ENCODE peak calls at places on chromosomes 5 and 9, in eight cellular contexts. F is psoas muscle, N is stomach, V is lower lobe of right lung, Y is GM06990, K is brain microvascular endothelial cell, D is dorsolateral prefrontal cortex, S is upper lobe of right lung. B is an unnamed sample.

GRCh38 chr5:71830626-71831539 is 111.8 kb downstream of the CARTPT start:
- DNase-seq in K (peak; percentile 93), V (peak; percentile 59), Y (no peak), D (peak; percentile 33), S (peak; percentile 72), F (peak; percentile 83), N (peak; percentile 69), B (no peak)

GRCh38 chr5:7873216-7873615 is 4.3 kb downstream of the MTRR start:
- DNase-seq in F (no peak), S (no peak), Y (no peak), V (no peak), K (no peak), N (no peak), D (no peak), B (no peak)

GRCh38 chr9:87405677-87406544 is 91.8 kb upstream of the DAPK1 start:
- DNase-seq in D (no peak), N (no peak), Y (no peak), F (no peak), S (no peak), V (peak; percentile 53), K (no peak), B (no peak)

GRCh38 chr5:127878174-127878750 is 175.1 kb downstream of the CCDC192 start:
- DNase-seq in Y (no peak), D (no peak), S (peak; percentile 62), N (peak; percentile 76), V (no peak), K (peak; percentile 53), F (peak; percentile 35), B (no peak)

GRCh38 chr9:132798817-132799790 is 79.0 kb downstream of the AK8 start:
- DNase-seq in F (no peak), N (peak; percentile 68), K (no peak), D (no peak), S (peak; percentile 81), Y (no peak), V (peak; percentile 72), B (no peak)

GRCh38 chr9:112184946-112185345 is 9.8 kb upstream of the SUSD1 start:
- DNase-seq in D (no peak), V (no peak), S (no peak), N (no peak), F (no peak), Y (no peak), K (no peak), B (no peak)

GRCh38 chr9:88184986-88185385 is 46.7 kb upstream of the SPATA31C2 start:
- DNase-seq in F (no peak), V (no peak), D (no peak), Y (no peak), K (no peak), S (no peak), N (no peak), B (no peak)

GRCh38 chr5:157476699-157477408 is 16.8 kb downstream of the NIPAL4 start:
- DNase-seq in F (no peak), D (no peak), N (peak; percentile 43), S (no peak), K (peak; percentile 73), Y (no peak), V (no peak), B (peak; percentile 44)

GRCh38 chr5:116990010-116990409 is 415.4 kb upstream of the SEMA6A start:
- DNase-seq in F (no peak), N (no peak), K (no peak), S (no peak), Y (no peak), D (no peak), V (no peak), B (no peak)

GRCh38 chr9:5800969-5801738 is 31.8 kb downstream of the ERMP1 start:
- DNase-seq in K (no peak), V (no peak), F (no peak), D (no peak), Y (no peak), S (no peak), N (no peak), B (peak; percentile 39)

GRCh38 chr5:96893342-96893741 is 17.0 kb downstream of the ERAP2 start:
- DNase-seq in Y (no peak), N (no peak), S (no peak), K (peak; percentile 88), D (no peak), V (no peak), F (no peak), B (peak; percentile 78)

GRCh38 chr9:2686884-2687283 is 30.4 kb upstream of the KCNV2 start:
- DNase-seq in S (no peak), F (no peak), K (no peak), V (no peak), D (no peak), N (no peak), Y (no peak), B (no peak)

GRCh38 chr9:110399983-110400382 is 62.3 kb upstream of the TXNDC8 start:
- DNase-seq in S (no peak), K (no peak), D (no peak), F (no peak), N (no peak), V (no peak), Y (no peak), B (no peak)

GRCh38 chr9:123401879-123402513 is 46.0 kb downstream of the CRB2 start:
- DNase-seq in D (no peak), Y (no peak), V (no peak), S (no peak), K (peak; percentile 40), F (no peak), N (no peak), B (peak; percentile 14)

GRCh38 chr9:34386656-34387055 is 10.0 kb upstream of the MYORG start:
- DNase-seq in S (no peak), V (no peak), F (no peak), Y (no peak), K (no peak), N (no peak), D (no peak), B (no peak)

GRCh38 chr5:91491229-91491628 is 108.1 kb upstream of the ARRDC3 start:
- DNase-seq in Y (no peak), F (no peak), V (no peak), D (no peak), S (no peak), N (no peak), K (no peak), B (no peak)

GRCh38 chr9:92769276-92769675 is 4.6 kb upstream of the BICD2 start:
- DNase-seq in K (no peak), D (no peak), V (no peak), N (no peak), F (no peak), S (no peak), Y (no peak), B (no peak)

GRCh38 chr9:137406876-137407589 is 15.9 kb downstream of the EXD3 start:
- DNase-seq in V (peak; percentile 73), N (peak; percentile 79), K (peak; percentile 46), S (peak; percentile 85), D (peak; percentile 48), F (peak; percentile 81), Y (peak; percentile 70), B (no peak)

GRCh38 chr5:124194282-124194681 is 552.2 kb downstream of the ZNF608 start:
- DNase-seq in V (no peak), Y (no peak), S (no peak), F (no peak), N (no peak), K (no peak), D (no peak), B (no peak)

GRCh38 chr5:107466233-107466769 is 204.4 kb downstream of the EFNA5 start:
- DNase-seq in K (peak; percentile 92), Y (no peak), F (no peak), N (no peak), S (no peak), D (no peak), V (no peak), B (peak; percentile 99)

GRCh38 chr9:105114956-105115728 is 129.3 kb upstream of the SLC44A1 start:
- DNase-seq in N (peak; percentile 42), D (no peak), V (peak; percentile 72), K (peak; percentile 28), F (peak; percentile 66), Y (no peak), S (peak; percentile 67), B (no peak)

GRCh38 chr9:136856541-136857141 is 4.5 kb downstream of the MAMDC4 start:
- DNase-seq in V (no peak), Y (peak; percentile 8), K (no peak), F (peak; percentile 52), D (no peak), S (no peak), N (peak; percentile 25), B (no peak)

GRCh38 chr5:17169507-17169906 is 47.9 kb upstream of the BASP1 start:
- DNase-seq in V (no peak), N (no peak), K (no peak), F (no peak), S (no peak), D (no peak), Y (no peak), B (no peak)

DNA sequence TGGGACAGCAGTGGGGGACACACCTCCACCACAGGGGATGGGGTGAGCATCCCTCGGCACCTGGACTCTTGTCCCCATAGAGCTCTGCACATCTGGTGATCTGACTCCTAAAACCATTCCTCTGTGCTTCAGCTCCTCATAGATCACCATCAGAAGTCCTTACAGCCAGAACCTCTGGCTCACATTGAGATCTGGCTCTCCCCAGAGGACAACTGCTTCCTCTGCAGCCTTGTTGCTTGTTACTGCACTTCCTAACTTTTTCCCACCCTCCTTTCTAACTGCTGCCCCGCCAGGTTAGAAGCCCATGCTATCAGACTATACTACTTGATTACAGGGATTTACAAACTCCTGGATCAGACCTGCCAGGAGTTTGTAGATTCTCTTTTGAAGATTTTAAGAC is 64.5 kb downstream of the ARSB start:
- DNase-seq in N (no peak), K (peak; percentile 50), V (no peak), Y (no peak), D (no peak), F (no peak), S (no peak), B (no peak)
- TF ChIP-seq CTCF in N (peak; percentile 3), K (peak; percentile 64), V (no peak), Y (no peak), D (peak; percentile 28), F (peak; percentile 18), S (peak; percentile 11), B (peak; percentile 12)

GRCh38 chr5:77629553-77630245 is 8.8 kb downstream of the OTP start:
- DNase-seq in F (no peak), N (no peak), V (no peak), Y (no peak), S (no peak), K (no peak), D (no peak), B (no peak)
- H3K27me3 ChIP-seq in F (peaks cover 37% of the 10 kb centered on the region), N (peaks cover 46% of the 10 kb centered on the region), V (peaks cover 98% of the 10 kb centered on the region), Y (no peaks in the 10 kb centered on the region), S (peaks cover 86% of the 10 kb centered on the region), K (peaks cover 87% of the 10 kb centered on the region), D (peaks cover 66% of the 10 kb centered on the region), B (peaks cover 63% of the 10 kb centered on the region)

DNA sequence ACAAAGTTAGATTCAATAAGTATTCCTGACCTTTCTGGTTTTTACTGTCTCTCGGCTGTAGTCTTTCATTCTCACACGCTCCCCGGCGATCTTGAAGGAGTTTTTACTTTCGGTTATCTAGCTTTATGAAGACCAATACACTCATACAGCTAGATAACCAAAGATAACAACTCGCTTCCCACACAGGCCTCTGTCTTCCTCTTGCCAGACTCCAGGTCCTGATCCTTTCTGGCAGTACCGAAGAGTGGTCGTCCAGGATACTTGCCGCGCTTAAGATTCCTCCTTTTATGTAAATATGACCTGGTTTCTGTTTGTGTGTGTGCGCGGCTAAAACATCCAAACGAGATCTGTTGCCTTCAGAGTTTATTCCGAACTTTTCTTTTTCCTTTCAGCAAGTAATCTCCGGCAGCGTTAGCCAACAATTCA is 216.2 kb downstream of the MEF2C start:
- DNase-seq in V (no peak), F (no peak), N (no peak), K (no peak), D (no peak), S (no peak), Y (no peak), B (no peak)
- H3K4me3 ChIP-seq in V (peak overlapping the region; percentile 45), F (peak overlapping the region; percentile 32), N (peak overlapping the region; percentile 41), K (peak overlapping the region; percentile 49), D (peak overlapping the region; percentile 79), S (peak overlapping the region; percentile 37), Y (peak overlapping the region; percentile 89), B (no peak overlapping the region)

GRCh38 chr9:121121582-121122087 is 46.9 kb downstream of the CNTRL start:
- DNase-seq in F (peak; percentile 98), Y (peak; percentile 90), N (peak; percentile 98), K (peak; percentile 99), D (peak; percentile 91), S (peak; percentile 98), V (peak; percentile 99), B (peak; percentile 91)
- TF ChIP-seq CTCF in F (peak; percentile 42), Y (no peak), N (no peak), K (peak; percentile 52), D (peak; percentile 45), S (peak; percentile 40), V (peak; percentile 50), B (peak; percentile 31)